ENCODE peak calls at places on chromosomes 16 and 17, in eight cellular contexts. One of them, this sample, is unnamed.

GRCh38 chr16:774086-775001 is 13.8 kb downstream of the MSLN start:
- DNase-seq in IMR-90: no peak
- DNase-seq in A549: no peak
- DNase-seq in NCI-H1092: no peak
- DNase-seq in AG04449: no peak
- DNase-seq in NCI-H446 treated with DMSO at 0.1 percent for 48 hours: no peak
- DNase-seq in NCI-H2029 treated with DMSO at 0.1 percent for 48 hours: no peak
- DNase-seq in activated CD4-positive, alpha-beta T cell treated with anti-CD3 and anti-CD28 coated beads for 48 hours: no peak
- DNase-seq in this sample: no peak

GRCh38 chr17:11205656-11206055 is 35.4 kb upstream of the SHISA6 start:
- DNase-seq in NCI-H446 treated with DMSO at 0.1 percent for 48 hours: no peak
- DNase-seq in NCI-H1092: no peak
- DNase-seq in AG04449: no peak
- DNase-seq in activated CD4-positive, alpha-beta T cell treated with anti-CD3 and anti-CD28 coated beads for 48 hours: no peak
- DNase-seq in NCI-H2029 treated with DMSO at 0.1 percent for 48 hours: no peak
- DNase-seq in A549: no peak
- DNase-seq in IMR-90: no peak
- DNase-seq in this sample: no peak

GRCh38 chr16:80518436-80518835 is 22.4 kb upstream of the DYNLRB2 start:
- DNase-seq in NCI-H446 treated with DMSO at 0.1 percent for 48 hours: no peak
- DNase-seq in NCI-H1092: no peak
- DNase-seq in IMR-90: peak
- DNase-seq in activated CD4-positive, alpha-beta T cell treated with anti-CD3 and anti-CD28 coated beads for 48 hours: peak
- DNase-seq in AG04449: no peak
- DNase-seq in A549: no peak
- DNase-seq in NCI-H2029 treated with DMSO at 0.1 percent for 48 hours: no peak
- DNase-seq in this sample: no peak

GRCh38 chr17:46968224-46968834 is 10.7 kb downstream of the RPRML start:
- DNase-seq in activated CD4-positive, alpha-beta T cell treated with anti-CD3 and anti-CD28 coated beads for 48 hours: no peak
- DNase-seq in AG04449: no peak
- DNase-seq in NCI-H446 treated with DMSO at 0.1 percent for 48 hours: no peak
- DNase-seq in NCI-H1092: no peak
- DNase-seq in IMR-90: peak
- DNase-seq in A549: no peak
- DNase-seq in NCI-H2029 treated with DMSO at 0.1 percent for 48 hours: no peak
- DNase-seq in this sample: no peak

GRCh38 chr17:43444223-43445008 is 39.4 kb upstream of the DHX8 start:
- DNase-seq in activated CD4-positive, alpha-beta T cell treated with anti-CD3 and anti-CD28 coated beads for 48 hours: no peak
- DNase-seq in NCI-H1092: no peak
- DNase-seq in NCI-H446 treated with DMSO at 0.1 percent for 48 hours: no peak
- DNase-seq in A549: no peak
- DNase-seq in AG04449: no peak
- DNase-seq in NCI-H2029 treated with DMSO at 0.1 percent for 48 hours: no peak
- DNase-seq in IMR-90: peak
- DNase-seq in this sample: no peak

GRCh38 chr17:16504974-16505373 is 13.0 kb upstream of the LRRC75A start:
- DNase-seq in NCI-H2029 treated with DMSO at 0.1 percent for 48 hours: no peak
- DNase-seq in IMR-90: no peak
- DNase-seq in NCI-H1092: no peak
- DNase-seq in AG04449: no peak
- DNase-seq in NCI-H446 treated with DMSO at 0.1 percent for 48 hours: no peak
- DNase-seq in A549: no peak
- DNase-seq in activated CD4-positive, alpha-beta T cell treated with anti-CD3 and anti-CD28 coated beads for 48 hours: no peak
- DNase-seq in this sample: no peak

GRCh38 chr17:1834378-1835149 is 4.8 kb downstream of the RPA1 start:
- DNase-seq in A549: no peak
- DNase-seq in NCI-H1092: no peak
- DNase-seq in IMR-90: no peak
- DNase-seq in NCI-H446 treated with DMSO at 0.1 percent for 48 hours: no peak
- DNase-seq in AG04449: no peak
- DNase-seq in NCI-H2029 treated with DMSO at 0.1 percent for 48 hours: no peak
- DNase-seq in activated CD4-positive, alpha-beta T cell treated with anti-CD3 and anti-CD28 coated beads for 48 hours: peak
- DNase-seq in this sample: peak

GRCh38 chr16:75003931-75004330 is 5.1 kb downstream of the ZNRF1 start:
- DNase-seq in AG04449: no peak
- DNase-seq in NCI-H2029 treated with DMSO at 0.1 percent for 48 hours: no peak
- DNase-seq in activated CD4-positive, alpha-beta T cell treated with anti-CD3 and anti-CD28 coated beads for 48 hours: no peak
- DNase-seq in NCI-H446 treated with DMSO at 0.1 percent for 48 hours: no peak
- DNase-seq in NCI-H1092: no peak
- DNase-seq in IMR-90: no peak
- DNase-seq in A549: no peak
- DNase-seq in this sample: no peak

GRCh38 chr17:75771334-75772281 is 6.6 kb upstream of the GALK1 start:
- DNase-seq in NCI-H446 treated with DMSO at 0.1 percent for 48 hours: no peak
- DNase-seq in A549: no peak
- DNase-seq in NCI-H2029 treated with DMSO at 0.1 percent for 48 hours: no peak
- DNase-seq in IMR-90: peak
- DNase-seq in activated CD4-positive, alpha-beta T cell treated with anti-CD3 and anti-CD28 coated beads for 48 hours: no peak
- DNase-seq in NCI-H1092: no peak
- DNase-seq in AG04449: no peak
- DNase-seq in this sample: no peak

GRCh38 chr17:78231991-78232759 is 744 bp downstream of the TMEM235 start:
- DNase-seq in NCI-H2029 treated with DMSO at 0.1 percent for 48 hours: no peak
- DNase-seq in activated CD4-positive, alpha-beta T cell treated with anti-CD3 and anti-CD28 coated beads for 48 hours: peak
- DNase-seq in IMR-90: no peak
- DNase-seq in NCI-H446 treated with DMSO at 0.1 percent for 48 hours: no peak
- DNase-seq in A549: no peak
- DNase-seq in NCI-H1092: no peak
- DNase-seq in AG04449: no peak
- DNase-seq in this sample: peak

GRCh38 chr16:12519986-12520385 is 283.7 kb downstream of the CPPED1 start:
- DNase-seq in A549: no peak
- DNase-seq in NCI-H2029 treated with DMSO at 0.1 percent for 48 hours: no peak
- DNase-seq in AG04449: no peak
- DNase-seq in IMR-90: no peak
- DNase-seq in NCI-H1092: no peak
- DNase-seq in activated CD4-positive, alpha-beta T cell treated with anti-CD3 and anti-CD28 coated beads for 48 hours: no peak
- DNase-seq in NCI-H446 treated with DMSO at 0.1 percent for 48 hours: no peak
- DNase-seq in this sample: no peak

GRCh38 chr16:4328580-4329353 is 12.9 kb downstream of the GLIS2 start:
- DNase-seq in NCI-H2029 treated with DMSO at 0.1 percent for 48 hours: no peak
- DNase-seq in IMR-90: peak
- DNase-seq in activated CD4-positive, alpha-beta T cell treated with anti-CD3 and anti-CD28 coated beads for 48 hours: no peak
- DNase-seq in AG04449: no peak
- DNase-seq in NCI-H1092: no peak
- DNase-seq in A549: no peak
- DNase-seq in NCI-H446 treated with DMSO at 0.1 percent for 48 hours: no peak
- DNase-seq in this sample: no peak

GRCh38 chr17:61540870-61541269 is 50.1 kb downstream of the NACA2 start:
- DNase-seq in NCI-H446 treated with DMSO at 0.1 percent for 48 hours: no peak
- DNase-seq in AG04449: no peak
- DNase-seq in A549: no peak
- DNase-seq in activated CD4-positive, alpha-beta T cell treated with anti-CD3 and anti-CD28 coated beads for 48 hours: no peak
- DNase-seq in IMR-90: no peak
- DNase-seq in NCI-H2029 treated with DMSO at 0.1 percent for 48 hours: no peak
- DNase-seq in NCI-H1092: no peak
- DNase-seq in this sample: no peak

GRCh38 chr17:9389116-9389515 is 186.5 kb downstream of the STX8 start:
- DNase-seq in activated CD4-positive, alpha-beta T cell treated with anti-CD3 and anti-CD28 coated beads for 48 hours: peak
- DNase-seq in AG04449: peak
- DNase-seq in NCI-H2029 treated with DMSO at 0.1 percent for 48 hours: no peak
- DNase-seq in NCI-H1092: no peak
- DNase-seq in A549: peak
- DNase-seq in IMR-90: peak
- DNase-seq in NCI-H446 treated with DMSO at 0.1 percent for 48 hours: no peak
- DNase-seq in this sample: peak